ENCODE peak calls at places on chromosomes 13 and 19, in eight cellular contexts. G, D, X, V, O, E, B and F are unnamed samples.

GRCh38 chr19:4557186-4557970 is 2.1 kb downstream of the SEMA6B start:
- DNase-seq in B (no peak), X (no peak), V (no peak), O (no peak), D (no peak), E (peak), G (no peak), F (no peak)

GRCh38 chr19:7648265-7649014 is 11.5 kb downstream of the STXBP2 start:
- DNase-seq in E (no peak), X (no peak), O (no peak), D (no peak), V (no peak), G (no peak), B (no peak), F (no peak)

GRCh38 chr19:45693168-45693788 is 812 bp downstream of the QPCTL start:
- DNase-seq in X (peak), G (peak), E (peak), D (peak), O (peak), B (peak), V (peak), F (peak)

GRCh38 chr13:81001828-81002385 is 661.0 kb upstream of the SPRY2 start:
- DNase-seq in B (no peak), O (no peak), E (no peak), G (no peak), V (no peak), X (no peak), D (no peak), F (no peak)

GRCh38 chr19:10961763-10962536 is 1.1 kb downstream of the SMARCA4 start:
- DNase-seq in O (no peak), B (peak), E (no peak), D (no peak), X (no peak), G (no peak), V (no peak), F (no peak)

GRCh38 chr19:23395041-23395721 is at the start of gene ZNF91:
- DNase-seq in G (peak), E (peak), B (peak), V (peak), O (peak), X (peak), D (peak), F (peak)

GRCh38 chr13:60990032-60990733 is 425.5 kb downstream of the PCDH20 start:
- DNase-seq in O (no peak), G (no peak), D (no peak), V (peak), E (no peak), B (no peak), X (no peak), F (no peak)

GRCh38 chr19:38057954-38058690 is 151.1 kb downstream of the SIPA1L3 start:
- DNase-seq in E (no peak), O (peak), B (no peak), V (peak), X (no peak), D (no peak), G (no peak), F (peak)

GRCh38 chr13:35850569-35850968 is 280.6 kb downstream of the DCLK1 start:
- DNase-seq in V (no peak), X (no peak), B (no peak), G (no peak), D (no peak), E (no peak), O (no peak), F (no peak)

GRCh38 chr13:47420568-47420967 is 523.7 kb upstream of the HTR2A start:
- DNase-seq in E (no peak), V (no peak), G (no peak), O (no peak), B (no peak), D (no peak), X (peak), F (no peak)

GRCh38 chr19:48715276-48715675 is 4.2 kb downstream of the MAMSTR start:
- DNase-seq in G (no peak), D (no peak), X (no peak), E (no peak), V (no peak), O (no peak), B (no peak), F (no peak)

GRCh38 chr13:38415233-38415632 is 65.6 kb downstream of the UFM1 start:
- DNase-seq in E (no peak), X (no peak), G (no peak), O (no peak), V (no peak), D (peak), B (no peak), F (no peak)

GRCh38 chr13:75120071-75120470 is 361.9 kb downstream of the TBC1D4 start:
- DNase-seq in O (no peak), B (no peak), V (no peak), G (no peak), E (no peak), X (no peak), D (no peak), F (no peak)

GRCh38 chr13:112900691-112901091 is 68.3 kb upstream of the MCF2L start:
- DNase-seq in X (no peak), O (no peak), B (no peak), D (no peak), V (no peak), G (no peak), E (no peak), F (no peak)

GRCh38 chr13:57740719-57741118 is 109.2 kb downstream of the PCDH17 start:
- DNase-seq in X (no peak), G (peak), O (peak), E (no peak), D (no peak), V (no peak), B (peak), F (no peak)

GRCh38 chr13:94641432-94641941 is 39.8 kb downstream of the GPR180 start:
- DNase-seq in V (no peak), E (no peak), D (no peak), X (no peak), B (peak), O (no peak), G (no peak), F (no peak)

GRCh38 chr19:12840091-12841079 is 2.1 kb downstream of the MAST1 start:
- DNase-seq in G (no peak), V (peak), E (peak), X (peak), D (peak), B (peak), O (no peak), F (no peak)

GRCh38 chr13:107956889-107957288 is 258.4 kb downstream of the LIG4 start:
- DNase-seq in E (no peak), B (no peak), O (no peak), V (no peak), G (no peak), X (no peak), D (no peak), F (no peak)

GRCh38 chr13:40813662-40814454 is 24.4 kb downstream of the SLC25A15 start:
- DNase-seq in B (peak), E (no peak), V (no peak), O (no peak), X (no peak), D (peak), G (no peak), F (no peak)

GRCh38 chr19:55647732-55648656 is at the start of gene CCDC106:
- DNase-seq in E (peak), X (peak), V (peak), O (peak), G (peak), B (peak), D (peak), F (peak)

GRCh38 chr19:9989504-9989903 is 20.8 kb downstream of the COL5A3 start:
- DNase-seq in B (no peak), G (no peak), V (no peak), X (no peak), D (no peak), E (no peak), O (no peak), F (no peak)

GRCh38 chr19:11165486-11166030 is 10.0 kb upstream of the SPC24 start:
- DNase-seq in V (no peak), D (no peak), O (no peak), B (peak), X (no peak), E (no peak), G (no peak), F (no peak)

GRCh38 chr19:14023404-14024235 is 4.3 kb upstream of the RLN3 start:
- DNase-seq in V (no peak), X (peak), G (no peak), E (no peak), O (no peak), B (peak), D (peak), F (peak)

GRCh38 chr19:38535212-38535611 is 82.5 kb downstream of the MAP4K1 start:
- DNase-seq in O (no peak), V (no peak), G (no peak), B (no peak), D (no peak), X (no peak), E (no peak), F (no peak)

GRCh38 chr19:32677657-32678056 is 2.0 kb downstream of the RGS9BP start:
- DNase-seq in X (no peak), V (no peak), D (no peak), B (no peak), O (no peak), E (no peak), G (peak), F (no peak)

GRCh38 chr13:85985791-85986190 is 186.6 kb upstream of the SLITRK6 start:
- DNase-seq in X (no peak), B (peak), D (no peak), G (no peak), O (no peak), V (no peak), E (no peak), F (no peak)

GRCh38 chr13:96958286-96958891 is 35.9 kb downstream of the OXGR1 start:
- DNase-seq in G (no peak), B (peak), O (peak), X (no peak), E (no peak), V (no peak), D (peak), F (no peak)

GRCh38 chr13:38783992-38784875 is 97.4 kb downstream of the FREM2 start:
- DNase-seq in X (no peak), B (no peak), O (no peak), E (no peak), G (no peak), D (no peak), V (no peak), F (no peak)

GRCh38 chr13:48505597-48506091 is 27.2 kb downstream of the RCBTB2 start:
- DNase-seq in B (no peak), V (no peak), E (peak), O (no peak), X (no peak), G (no peak), D (peak), F (no peak)

GRCh38 chr19:55091955-55092354 is 16.3 kb downstream of the EPS8L1 start:
- DNase-seq in V (peak), B (no peak), E (peak), X (peak), D (no peak), O (no peak), G (no peak), F (no peak)

GRCh38 chr19:57321746-57322145 is 1.5 kb downstream of the ZNF543 start:
- DNase-seq in X (no peak), V (no peak), G (no peak), E (no peak), B (no peak), D (no peak), O (no peak), F (no peak)

GRCh38 chr19:5696196-5697021 is 6.3 kb downstream of the RPL36 start:
- DNase-seq in X (no peak), D (no peak), V (no peak), O (no peak), G (no peak), B (no peak), E (no peak), F (no peak)

GRCh38 chr13:108086678-108087077 is 128.7 kb downstream of the LIG4 start:
- DNase-seq in X (no peak), O (no peak), D (no peak), B (peak), E (no peak), V (no peak), G (no peak), F (no peak)

GRCh38 chr19:52112624-52113023 is 17.1 kb upstream of the ZNF841 start:
- DNase-seq in V (no peak), O (no peak), X (no peak), E (no peak), D (no peak), G (no peak), B (no peak), F (no peak)